ENCODE peak calls at places on chromosome 7, in seven cellular contexts. One of them, this sample, is unnamed.

GRCh38 chr7:112790651-112790973 is 419 bp upstream of the TMEM168 start:
- DNase-seq in SK-MEL-5: no peak
- DNase-seq in GM23248: no peak
- DNase-seq in AG08395: no peak
- DNase-seq in suprapubic skin: no peak
- DNase-seq in neural progenitor cell: no peak
- DNase-seq in stimulated activated CD4-positive, alpha-beta T cell treated with anti-CD3 and anti-CD28 coated beads, Interleukin-1b, Interleukin-23, amount 100 ng/mL, for 1 hour: no peak
- DNase-seq in this sample: no peak

GRCh38 chr7:138565451-138566114 is 105.5 kb downstream of the TRIM24 start:
- DNase-seq in SK-MEL-5: no peak
- DNase-seq in GM23248: peak
- DNase-seq in AG08395: no peak
- DNase-seq in suprapubic skin: no peak
- DNase-seq in neural progenitor cell: peak
- DNase-seq in stimulated activated CD4-positive, alpha-beta T cell treated with anti-CD3 and anti-CD28 coated beads, Interleukin-1b, Interleukin-23, amount 100 ng/mL, for 1 hour: no peak
- DNase-seq in this sample: no peak

GRCh38 chr7:128795129-128795528 is 3.4 kb downstream of the CCDC136 start:
- DNase-seq in SK-MEL-5: no peak
- DNase-seq in GM23248: no peak
- DNase-seq in AG08395: no peak
- DNase-seq in suprapubic skin: peak
- DNase-seq in neural progenitor cell: peak
- DNase-seq in stimulated activated CD4-positive, alpha-beta T cell treated with anti-CD3 and anti-CD28 coated beads, Interleukin-1b, Interleukin-23, amount 100 ng/mL, for 1 hour: no peak
- DNase-seq in this sample: no peak

GRCh38 chr7:27965650-27966049 is 214.9 kb downstream of the JAZF1 start:
- DNase-seq in SK-MEL-5: no peak
- DNase-seq in GM23248: no peak
- DNase-seq in AG08395: no peak
- DNase-seq in suprapubic skin: no peak
- DNase-seq in neural progenitor cell: no peak
- DNase-seq in stimulated activated CD4-positive, alpha-beta T cell treated with anti-CD3 and anti-CD28 coated beads, Interleukin-1b, Interleukin-23, amount 100 ng/mL, for 1 hour: no peak
- DNase-seq in this sample: no peak

GRCh38 chr7:44075296-44076075 is 6.8 kb downstream of the POLM start:
- DNase-seq in SK-MEL-5: no peak
- DNase-seq in GM23248: no peak
- DNase-seq in AG08395: no peak
- DNase-seq in suprapubic skin: no peak
- DNase-seq in neural progenitor cell: no peak
- DNase-seq in stimulated activated CD4-positive, alpha-beta T cell treated with anti-CD3 and anti-CD28 coated beads, Interleukin-1b, Interleukin-23, amount 100 ng/mL, for 1 hour: no peak
- DNase-seq in this sample: no peak

GRCh38 chr7:93843260-93843659 is 47.3 kb downstream of the TFPI2 start:
- DNase-seq in SK-MEL-5: no peak
- DNase-seq in GM23248: peak
- DNase-seq in AG08395: peak
- DNase-seq in suprapubic skin: no peak
- DNase-seq in neural progenitor cell: no peak
- DNase-seq in stimulated activated CD4-positive, alpha-beta T cell treated with anti-CD3 and anti-CD28 coated beads, Interleukin-1b, Interleukin-23, amount 100 ng/mL, for 1 hour: no peak
- DNase-seq in this sample: no peak

GRCh38 chr7:50679218-50680007 is 103.3 kb downstream of the GRB10 start:
- DNase-seq in SK-MEL-5: peak
- DNase-seq in GM23248: peak
- DNase-seq in AG08395: peak
- DNase-seq in suprapubic skin: no peak
- DNase-seq in neural progenitor cell: peak
- DNase-seq in stimulated activated CD4-positive, alpha-beta T cell treated with anti-CD3 and anti-CD28 coated beads, Interleukin-1b, Interleukin-23, amount 100 ng/mL, for 1 hour: no peak
- DNase-seq in this sample: peak

GRCh38 chr7:93799750-93800357 is 90.7 kb downstream of the TFPI2 start:
- DNase-seq in SK-MEL-5: peak
- DNase-seq in GM23248: peak
- DNase-seq in AG08395: peak
- DNase-seq in suprapubic skin: no peak
- DNase-seq in neural progenitor cell: peak
- DNase-seq in stimulated activated CD4-positive, alpha-beta T cell treated with anti-CD3 and anti-CD28 coated beads, Interleukin-1b, Interleukin-23, amount 100 ng/mL, for 1 hour: no peak
- DNase-seq in this sample: no peak

GRCh38 chr7:138654616-138655015 is 46.5 kb downstream of the SVOPL start:
- DNase-seq in SK-MEL-5: no peak
- DNase-seq in GM23248: no peak
- DNase-seq in AG08395: no peak
- DNase-seq in suprapubic skin: no peak
- DNase-seq in neural progenitor cell: no peak
- DNase-seq in stimulated activated CD4-positive, alpha-beta T cell treated with anti-CD3 and anti-CD28 coated beads, Interleukin-1b, Interleukin-23, amount 100 ng/mL, for 1 hour: no peak
- DNase-seq in this sample: no peak

GRCh38 chr7:70681111-70681846 is 450.7 kb upstream of the GALNT17 start:
- DNase-seq in SK-MEL-5: no peak
- DNase-seq in GM23248: no peak
- DNase-seq in AG08395: peak
- DNase-seq in suprapubic skin: no peak
- DNase-seq in neural progenitor cell: peak
- DNase-seq in stimulated activated CD4-positive, alpha-beta T cell treated with anti-CD3 and anti-CD28 coated beads, Interleukin-1b, Interleukin-23, amount 100 ng/mL, for 1 hour: no peak
- DNase-seq in this sample: no peak

GRCh38 chr7:156963472-156963871 is 14.0 kb downstream of the NOM1 start:
- DNase-seq in SK-MEL-5: no peak
- DNase-seq in GM23248: no peak
- DNase-seq in AG08395: no peak
- DNase-seq in suprapubic skin: no peak
- DNase-seq in neural progenitor cell: no peak
- DNase-seq in stimulated activated CD4-positive, alpha-beta T cell treated with anti-CD3 and anti-CD28 coated beads, Interleukin-1b, Interleukin-23, amount 100 ng/mL, for 1 hour: no peak
- DNase-seq in this sample: no peak

GRCh38 chr7:15757041-15757995 is 70.8 kb upstream of the MEOX2 start:
- DNase-seq in SK-MEL-5: no peak
- DNase-seq in GM23248: peak
- DNase-seq in AG08395: no peak
- DNase-seq in suprapubic skin: no peak
- DNase-seq in neural progenitor cell: no peak
- DNase-seq in stimulated activated CD4-positive, alpha-beta T cell treated with anti-CD3 and anti-CD28 coated beads, Interleukin-1b, Interleukin-23, amount 100 ng/mL, for 1 hour: no peak
- DNase-seq in this sample: no peak

GRCh38 chr7:73966062-73966940 is 61.7 kb upstream of the ELN start:
- DNase-seq in SK-MEL-5: no peak
- DNase-seq in GM23248: peak
- DNase-seq in AG08395: no peak
- DNase-seq in suprapubic skin: peak
- DNase-seq in neural progenitor cell: no peak
- DNase-seq in stimulated activated CD4-positive, alpha-beta T cell treated with anti-CD3 and anti-CD28 coated beads, Interleukin-1b, Interleukin-23, amount 100 ng/mL, for 1 hour: no peak
- DNase-seq in this sample: no peak

GRCh38 chr7:5143106-5143505 is 46.9 kb upstream of the WIPI2 start:
- DNase-seq in SK-MEL-5: no peak
- DNase-seq in GM23248: no peak
- DNase-seq in AG08395: no peak
- DNase-seq in suprapubic skin: no peak
- DNase-seq in neural progenitor cell: no peak
- DNase-seq in stimulated activated CD4-positive, alpha-beta T cell treated with anti-CD3 and anti-CD28 coated beads, Interleukin-1b, Interleukin-23, amount 100 ng/mL, for 1 hour: no peak
- DNase-seq in this sample: no peak

GRCh38 chr7:43454936-43455518 is 127.9 kb upstream of the STK17A start:
- DNase-seq in SK-MEL-5: peak
- DNase-seq in GM23248: peak
- DNase-seq in AG08395: peak
- DNase-seq in suprapubic skin: no peak
- DNase-seq in neural progenitor cell: peak
- DNase-seq in stimulated activated CD4-positive, alpha-beta T cell treated with anti-CD3 and anti-CD28 coated beads, Interleukin-1b, Interleukin-23, amount 100 ng/mL, for 1 hour: no peak
- DNase-seq in this sample: peak

GRCh38 chr7:77238703-77239136 is 39.1 kb upstream of the FGL2 start:
- DNase-seq in SK-MEL-5: no peak
- DNase-seq in GM23248: peak
- DNase-seq in AG08395: no peak
- DNase-seq in suprapubic skin: no peak
- DNase-seq in neural progenitor cell: no peak
- DNase-seq in stimulated activated CD4-positive, alpha-beta T cell treated with anti-CD3 and anti-CD28 coated beads, Interleukin-1b, Interleukin-23, amount 100 ng/mL, for 1 hour: no peak
- DNase-seq in this sample: peak

GRCh38 chr7:4634166-4634565 is 47.9 kb upstream of the FOXK1 start:
- DNase-seq in SK-MEL-5: no peak
- DNase-seq in GM23248: peak
- DNase-seq in AG08395: no peak
- DNase-seq in suprapubic skin: no peak
- DNase-seq in neural progenitor cell: no peak
- DNase-seq in stimulated activated CD4-positive, alpha-beta T cell treated with anti-CD3 and anti-CD28 coated beads, Interleukin-1b, Interleukin-23, amount 100 ng/mL, for 1 hour: no peak
- DNase-seq in this sample: no peak

GRCh38 chr7:2641406-2642393 is 9.9 kb downstream of the TTYH3 start:
- DNase-seq in SK-MEL-5: peak
- DNase-seq in GM23248: peak
- DNase-seq in AG08395: peak
- DNase-seq in suprapubic skin: peak
- DNase-seq in neural progenitor cell: peak
- DNase-seq in stimulated activated CD4-positive, alpha-beta T cell treated with anti-CD3 and anti-CD28 coated beads, Interleukin-1b, Interleukin-23, amount 100 ng/mL, for 1 hour: no peak
- DNase-seq in this sample: peak

GRCh38 chr7:16268821-16269768 is 152.2 kb downstream of the CRPPA start:
- DNase-seq in SK-MEL-5: no peak
- DNase-seq in GM23248: peak
- DNase-seq in AG08395: peak
- DNase-seq in suprapubic skin: no peak
- DNase-seq in neural progenitor cell: no peak
- DNase-seq in stimulated activated CD4-positive, alpha-beta T cell treated with anti-CD3 and anti-CD28 coated beads, Interleukin-1b, Interleukin-23, amount 100 ng/mL, for 1 hour: no peak
- DNase-seq in this sample: no peak

GRCh38 chr7:1677206-1678069 is 7.4 kb downstream of the ELFN1 start:
- DNase-seq in SK-MEL-5: no peak
- DNase-seq in GM23248: no peak
- DNase-seq in AG08395: no peak
- DNase-seq in suprapubic skin: no peak
- DNase-seq in neural progenitor cell: no peak
- DNase-seq in stimulated activated CD4-positive, alpha-beta T cell treated with anti-CD3 and anti-CD28 coated beads, Interleukin-1b, Interleukin-23, amount 100 ng/mL, for 1 hour: no peak
- DNase-seq in this sample: no peak

GRCh38 chr7:138934861-138935260 is 46.3 kb downstream of the KIAA1549 start:
- DNase-seq in SK-MEL-5: no peak
- DNase-seq in GM23248: peak
- DNase-seq in AG08395: peak
- DNase-seq in suprapubic skin: no peak
- DNase-seq in neural progenitor cell: no peak
- DNase-seq in stimulated activated CD4-positive, alpha-beta T cell treated with anti-CD3 and anti-CD28 coated beads, Interleukin-1b, Interleukin-23, amount 100 ng/mL, for 1 hour: no peak
- DNase-seq in this sample: no peak

GRCh38 chr7:44286618-44287487 is 38.5 kb downstream of the CAMK2B start:
- DNase-seq in SK-MEL-5: no peak
- DNase-seq in GM23248: no peak
- DNase-seq in AG08395: no peak
- DNase-seq in suprapubic skin: peak
- DNase-seq in neural progenitor cell: no peak
- DNase-seq in stimulated activated CD4-positive, alpha-beta T cell treated with anti-CD3 and anti-CD28 coated beads, Interleukin-1b, Interleukin-23, amount 100 ng/mL, for 1 hour: no peak
- DNase-seq in this sample: no peak

GRCh38 chr7:149856-150636 is 42.3 kb upstream of the FAM20C start:
- DNase-seq in SK-MEL-5: no peak
- DNase-seq in GM23248: peak
- DNase-seq in AG08395: no peak
- DNase-seq in suprapubic skin: peak
- DNase-seq in neural progenitor cell: no peak
- DNase-seq in stimulated activated CD4-positive, alpha-beta T cell treated with anti-CD3 and anti-CD28 coated beads, Interleukin-1b, Interleukin-23, amount 100 ng/mL, for 1 hour: no peak
- DNase-seq in this sample: no peak

GRCh38 chr7:8762803-8763202 is 329.4 kb downstream of the NXPH1 start:
- DNase-seq in SK-MEL-5: no peak
- DNase-seq in GM23248: no peak
- DNase-seq in AG08395: no peak
- DNase-seq in suprapubic skin: no peak
- DNase-seq in neural progenitor cell: no peak
- DNase-seq in stimulated activated CD4-positive, alpha-beta T cell treated with anti-CD3 and anti-CD28 coated beads, Interleukin-1b, Interleukin-23, amount 100 ng/mL, for 1 hour: no peak
- DNase-seq in this sample: no peak

GRCh38 chr7:43725251-43725650 is 4.1 kb downstream of the COA1 start:
- DNase-seq in SK-MEL-5: no peak
- DNase-seq in GM23248: no peak
- DNase-seq in AG08395: no peak
- DNase-seq in suprapubic skin: no peak
- DNase-seq in neural progenitor cell: no peak
- DNase-seq in stimulated activated CD4-positive, alpha-beta T cell treated with anti-CD3 and anti-CD28 coated beads, Interleukin-1b, Interleukin-23, amount 100 ng/mL, for 1 hour: no peak
- DNase-seq in this sample: no peak

GRCh38 chr7:73520673-73521635 is 1.1 kb downstream of the BAZ1B start:
- DNase-seq in SK-MEL-5: peak
- DNase-seq in GM23248: peak
- DNase-seq in AG08395: peak
- DNase-seq in suprapubic skin: peak
- DNase-seq in neural progenitor cell: peak
- DNase-seq in stimulated activated CD4-positive, alpha-beta T cell treated with anti-CD3 and anti-CD28 coated beads, Interleukin-1b, Interleukin-23, amount 100 ng/mL, for 1 hour: no peak
- DNase-seq in this sample: peak

GRCh38 chr7:102085223-102085772 is 201.4 kb upstream of the SH2B2 start:
- DNase-seq in SK-MEL-5: no peak
- DNase-seq in GM23248: no peak
- DNase-seq in AG08395: no peak
- DNase-seq in suprapubic skin: no peak
- DNase-seq in neural progenitor cell: no peak
- DNase-seq in stimulated activated CD4-positive, alpha-beta T cell treated with anti-CD3 and anti-CD28 coated beads, Interleukin-1b, Interleukin-23, amount 100 ng/mL, for 1 hour: no peak
- DNase-seq in this sample: no peak

GRCh38 chr7:26348987-26349809 is 57.5 kb downstream of the SNX10 start:
- DNase-seq in SK-MEL-5: no peak
- DNase-seq in GM23248: no peak
- DNase-seq in AG08395: no peak
- DNase-seq in suprapubic skin: no peak
- DNase-seq in neural progenitor cell: no peak
- DNase-seq in stimulated activated CD4-positive, alpha-beta T cell treated with anti-CD3 and anti-CD28 coated beads, Interleukin-1b, Interleukin-23, amount 100 ng/mL, for 1 hour: no peak
- DNase-seq in this sample: no peak

GRCh38 chr7:34080513-34080912 is 175.2 kb downstream of the BMPER start:
- DNase-seq in SK-MEL-5: no peak
- DNase-seq in GM23248: peak
- DNase-seq in AG08395: peak
- DNase-seq in suprapubic skin: no peak
- DNase-seq in neural progenitor cell: no peak
- DNase-seq in stimulated activated CD4-positive, alpha-beta T cell treated with anti-CD3 and anti-CD28 coated beads, Interleukin-1b, Interleukin-23, amount 100 ng/mL, for 1 hour: no peak
- DNase-seq in this sample: no peak

This sample was measured in globus pallidus.